ENCODE peak calls at places on chromosomes 7 and 10, in eight cellular contexts. M is A673; X is uterus; T is psoas muscle; K is A549; G is Peyer's patch; F is CD8-positive, alpha-beta T cell; A is neural progenitor cell. H is an unnamed sample.
A peak's percentile ranks its signal among the peaks of the same experiment; 100 is the strongest.

GRCh38 chr10:93826355-93826754 is 67.4 kb upstream of the SLC35G1 start:
- DNase-seq in M (peak; percentile 60), X (no peak), T (no peak), K (no peak), G (no peak), F (no peak), A (peak; percentile 41), H (peak; percentile 8)

GRCh38 chr10:24571870-24572450 is 151.7 kb downstream of the ARHGAP21 start:
- DNase-seq in M (no peak), X (no peak), T (no peak), K (no peak), G (no peak), F (no peak), A (no peak), H (no peak)

GRCh38 chr10:103820101-103821062 is 35.0 kb downstream of the SH3PXD2A start:
- DNase-seq in M (peak; percentile 44), X (peak; percentile 72), T (peak; percentile 78), K (no peak), G (peak; percentile 68), F (no peak), A (no peak), H (peak; percentile 65)

GRCh38 chr7:3095046-3095445 is 51.4 kb upstream of the CARD11 start:
- DNase-seq in M (peak; percentile 28), X (no peak), T (no peak), K (no peak), G (peak; percentile 76), F (peak; percentile 66), A (no peak), H (no peak)

GRCh38 chr7:100719523-100720319 is 547 bp upstream of the EPO start:
- DNase-seq in M (no peak), X (peak; percentile 51), T (no peak), K (no peak), G (no peak), F (no peak), A (no peak), H (peak; percentile 38)

GRCh38 chr10:89684604-89685003 is 16.8 kb upstream of the KIF20B start:
- DNase-seq in M (no peak), X (no peak), T (no peak), K (no peak), G (no peak), F (no peak), A (no peak), H (no peak)

GRCh38 chr10:113089581-113089980 is 139.5 kb downstream of the TCF7L2 start:
- DNase-seq in M (no peak), X (no peak), T (no peak), K (no peak), G (peak; percentile 38), F (no peak), A (no peak), H (no peak)

GRCh38 chr10:78318305-78318704 is 284.6 kb downstream of the RPS24 start:
- DNase-seq in M (no peak), X (no peak), T (no peak), K (no peak), G (peak; percentile 22), F (no peak), A (no peak), H (no peak)

GRCh38 chr7:5435291-5436002 is 11.8 kb upstream of the TNRC18 start:
- DNase-seq in M (no peak), X (no peak), T (no peak), K (no peak), G (no peak), F (no peak), A (no peak), H (no peak)

GRCh38 chr7:27188666-27189559 is 3.9 kb upstream of the HOXA11 start:
- DNase-seq in M (no peak), X (peak; percentile 79), T (no peak), K (no peak), G (peak; percentile 77), F (peak; percentile 69), A (no peak), H (no peak)

GRCh38 chr10:103584216-103585010 is 90.9 kb downstream of the NEURL1 start:
- DNase-seq in M (no peak), X (no peak), T (peak; percentile 43), K (no peak), G (peak; percentile 78), F (peak; percentile 86), A (no peak), H (peak; percentile 38)

GRCh38 chr10:44985175-44985681 is 6.6 kb upstream of the DEPP1 start:
- DNase-seq in M (no peak), X (peak; percentile 14), T (no peak), K (no peak), G (peak; percentile 19), F (no peak), A (no peak), H (peak; percentile 40)

GRCh38 chr7:157685430-157686284 is 348.9 kb downstream of the DNAJB6 start:
- DNase-seq in M (no peak), X (peak; percentile 3), T (no peak), K (no peak), G (peak; percentile 35), F (no peak), A (peak; percentile 61), H (no peak)

GRCh38 chr10:124719213-124719851 is 24.8 kb downstream of the FAM53B start:
- DNase-seq in M (peak; percentile 73), X (peak; percentile 64), T (peak; percentile 59), K (no peak), G (peak; percentile 92), F (peak; percentile 83), A (peak; percentile 42), H (no peak)

GRCh38 chr7:1922071-1922869 is 252.2 kb downstream of the ELFN1 start:
- DNase-seq in M (no peak), X (peak; percentile 46), T (no peak), K (no peak), G (no peak), F (peak; percentile 60), A (no peak), H (no peak)

GRCh38 chr10:112677689-112678088 is 230.7 kb downstream of the VTI1A start:
- DNase-seq in M (no peak), X (no peak), T (no peak), K (no peak), G (no peak), F (no peak), A (no peak), H (peak; percentile 25)

GRCh38 chr10:86135191-86135590 is 231.4 kb downstream of the GRID1 start:
- DNase-seq in M (no peak), X (no peak), T (no peak), K (no peak), G (no peak), F (no peak), A (no peak), H (no peak)

GRCh38 chr10:86137561-86137960 is 229.0 kb downstream of the GRID1 start:
- DNase-seq in M (no peak), X (no peak), T (no peak), K (no peak), G (no peak), F (no peak), A (no peak), H (no peak)

GRCh38 chr10:86138551-86139065 is 228.0 kb downstream of the GRID1 start:
- DNase-seq in M (no peak), X (no peak), T (no peak), K (no peak), G (no peak), F (no peak), A (no peak), H (no peak)

GRCh38 chr10:86141896-86142295 is 224.7 kb downstream of the GRID1 start:
- DNase-seq in M (no peak), X (no peak), T (no peak), K (no peak), G (no peak), F (no peak), A (no peak), H (no peak)

DNA sequence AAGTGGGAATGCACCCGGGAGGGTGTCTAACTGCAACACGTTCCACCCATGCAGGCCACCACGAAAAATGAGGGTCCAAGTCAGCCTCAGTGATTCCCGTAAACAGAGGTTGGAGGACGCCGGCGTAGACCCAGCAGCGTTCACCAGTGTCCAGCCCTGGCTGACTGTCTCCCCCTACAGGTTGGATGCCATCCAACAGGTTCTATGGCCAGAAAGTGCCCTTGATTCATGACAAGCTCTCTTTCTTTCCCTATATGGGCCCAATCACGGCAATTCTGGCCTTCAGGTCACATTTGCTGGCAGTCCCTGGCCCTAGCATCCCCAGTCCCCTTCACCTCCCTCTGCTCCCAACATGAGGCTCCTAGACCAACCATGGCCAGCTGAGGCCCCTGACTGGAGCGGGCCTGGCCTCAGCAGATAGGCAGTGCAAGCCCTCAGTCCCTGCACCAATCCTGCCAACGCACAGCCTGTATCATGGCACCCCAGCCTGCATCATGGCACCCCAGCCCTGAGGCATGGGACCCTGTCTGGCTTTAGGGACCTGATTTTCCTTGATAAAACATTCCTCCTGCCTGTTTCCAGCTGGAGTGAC is 227.4 kb downstream of the GRID1 start:
- DNase-seq in M (peak; percentile 8), X (no peak), T (no peak), K (peak; percentile 17), G (no peak), F (no peak), A (peak; percentile 52), H (peak; percentile 54)
- TF ChIP-seq CTCF in M (peak; percentile 57), X (no peak), T (peak; percentile 39), K (peak; percentile 38), G (no peak), F (no peak), A (peak; percentile 66), H (peak; percentile 43)

GRCh38 chr10:37552881-37553280 is 304.5 kb downstream of the ZNF248 start:
- DNase-seq in M (no peak), X (no peak), T (no peak), K (no peak), G (no peak), F (no peak), A (no peak), H (no peak)
- H3K9me3 ChIP-seq in M (peaks cover 15% of the 10 kb centered on the region), X (no peaks in the 10 kb centered on the region), T (no peaks in the 10 kb centered on the region), K (no peaks in the 10 kb centered on the region), G (no peaks in the 10 kb centered on the region), F (no peaks in the 10 kb centered on the region), A (no peaks in the 10 kb centered on the region), H (no peaks in the 10 kb centered on the region)

GRCh38 chr7:121393005-121393366 is 3.1 kb downstream of the FAM3C start:
- DNase-seq in M (no peak), X (no peak), T (no peak), K (no peak), G (no peak), F (no peak), A (no peak), H (no peak)

GRCh38 chr7:121395961-121396757 is at the start of gene FAM3C:
- DNase-seq in M (peak; percentile 93), X (peak; percentile 87), T (peak; percentile 95), K (peak; percentile 75), G (peak; percentile 94), F (peak; percentile 63), A (peak; percentile 96), H (peak; percentile 95)

GRCh38 chr7:121392277-121393004 is 3.7 kb downstream of the FAM3C start:
- DNase-seq in M (no peak), X (no peak), T (no peak), K (no peak), G (no peak), F (no peak), A (no peak), H (no peak)

GRCh38 chr7:121395494-121395960 is 581 bp downstream of the FAM3C start:
- DNase-seq in M (peak; percentile 65), X (no peak), T (no peak), K (peak; percentile 25), G (peak; percentile 69), F (peak; percentile 55), A (peak; percentile 70), H (no peak)

GRCh38 chr7:121394709-121395140 is 1.4 kb downstream of the FAM3C start:
- DNase-seq in M (no peak), X (no peak), T (no peak), K (no peak), G (peak; percentile 70), F (no peak), A (no peak), H (peak; percentile 31)
- H3K4me3 ChIP-seq in M (no peak overlapping the region), X (peak overlapping the region; percentile 78), T (peak overlapping the region; percentile 84), K (peak overlapping the region; percentile 96), G (peak overlapping the region; percentile 87), F (no peak overlapping the region), A (peak overlapping the region; percentile 94), H (peak overlapping the region; percentile 94)

GRCh38 chr7:88216276-88216675 is 3.6 kb downstream of the SRI start:
- DNase-seq in M (no peak), X (no peak), T (no peak), K (no peak), G (no peak), F (no peak), A (no peak), H (no peak)
- TF ChIP-seq CTCF in M (no peak), X (no peak), T (no peak), K (no peak), G (no peak), F (no peak), A (no peak), H (no peak)